ENCODE peak calls at places on chromosomes 13 and 19, in four cellular contexts. O is stomach, A is breast epithelium, C is IMR-90. P is an unnamed sample. For H3K36me3 and H3K4me1, the result is how much of the 10 kb centered on the place peaks cover.

GRCh38 chr19:36151144-36152051 is 849 bp downstream of the COX7A1 start:
- DNase-seq in C (no peak), O (no peak), A (peak), P (peak)

GRCh38 chr13:102561933-102562332 is 34.9 kb upstream of the TPP2 start:
- DNase-seq in C (no peak), A (no peak), O (no peak), P (no peak)

GRCh38 chr13:97387487-97388353 is 46.2 kb upstream of the RAP2A start:
- DNase-seq in C (no peak), A (no peak), O (no peak), P (no peak)

GRCh38 chr13:24615114-24615513 is 65.1 kb upstream of the ATP12A start:
- DNase-seq in O (no peak), C (no peak), A (no peak), P (no peak)

GRCh38 chr19:2607712-2608601 is 94.5 kb downstream of the GNG7 start:
- DNase-seq in A (no peak), C (no peak), O (no peak), P (peak)

GRCh38 chr19:35013047-35013819 is 13.1 kb downstream of the GRAMD1A start:
- DNase-seq in C (peak), A (peak), O (peak), P (peak)

GRCh38 chr19:18388328-18389094 is 2.6 kb downstream of the GDF15 start:
- DNase-seq in O (peak), A (peak), C (no peak), P (peak)

GRCh38 chr13:76637651-76638111 is 248.5 kb downstream of the KCTD12 start:
- DNase-seq in C (peak), O (no peak), A (no peak), P (no peak)

GRCh38 chr19:53868892-53869804 is 1.5 kb downstream of the MYADM start:
- DNase-seq in O (peak), C (peak), A (peak), P (peak)

GRCh38 chr13:98285317-98285716 is 108.2 kb upstream of the RNF113B start:
- DNase-seq in C (peak), O (no peak), A (no peak), P (no peak)

GRCh38 chr13:32676242-32676641 is 90.0 kb downstream of the PDS5B start:
- DNase-seq in C (peak), A (no peak), O (no peak), P (no peak)

GRCh38 chr13:36981156-36981743 is 17.9 kb downstream of the ALG5 start:
- DNase-seq in C (peak), A (no peak), O (no peak), P (no peak)

GRCh38 chr13:74040200-74040599 is 94.0 kb downstream of the KLF12 start:
- DNase-seq in C (peak), A (no peak), O (peak), P (peak)

GRCh38 chr13:46386996-46387851 is at the start of gene RUBCNL:
- DNase-seq in A (no peak), C (no peak), O (no peak), P (peak)

GRCh38 chr13:46663644-46664043 is 110.7 kb downstream of the LRCH1 start:
- DNase-seq in C (no peak), O (no peak), A (no peak), P (no peak)

GRCh38 chr19:30000862-30001261 is 58.8 kb downstream of the URI1 start:
- DNase-seq in O (no peak), C (no peak), A (no peak), P (no peak)

GRCh38 chr13:52128714-52129700 is at the start of gene NEK5:
- DNase-seq in A (no peak), C (peak), O (peak), P (peak)

GRCh38 chr13:110780410-110780809 is 66.9 kb downstream of the ING1 start:
- DNase-seq in A (no peak), O (no peak), C (no peak), P (no peak)

GRCh38 chr19:17183271-17183757 is 31.8 kb upstream of the USE1 start:
- DNase-seq in C (no peak), O (no peak), A (no peak), P (no peak)

GRCh38 chr13:65292488-65292901 is 1937.6 kb downstream of the PCDH9 start:
- DNase-seq in O (no peak), C (peak), A (no peak), P (no peak)

GRCh38 chr13:24074687-24075086 is 85.8 kb upstream of the SPATA13 start:
- DNase-seq in O (peak), C (no peak), A (no peak), P (no peak)

GRCh38 chr13:73767747-73768315 is 366.4 kb downstream of the KLF12 start:
- DNase-seq in O (no peak), C (no peak), A (no peak), P (peak)

GRCh38 chr13:112575295-112575622 is 12.7 kb downstream of the TUBGCP3 start:
- DNase-seq in C (no peak), O (no peak), A (no peak), P (no peak)

GRCh38 chr19:54162241-54162805 is 2.8 kb upstream of the LENG1 start:
- DNase-seq in C (peak), A (peak), O (peak), P (peak)

GRCh38 chr13:101767096-101767495 is 314.6 kb downstream of the ITGBL1 start:
- DNase-seq in C (no peak), O (no peak), A (no peak), P (no peak)

GRCh38 chr19:18832331-18833140 is 777 bp downstream of the UPF1 start:
- DNase-seq in O (no peak), C (no peak), A (no peak), P (peak)

GRCh38 chr13:50676602-50677001 is 166.9 kb downstream of the DLEU7 start:
- DNase-seq in A (no peak), O (no peak), C (peak), P (peak)

GRCh38 chr13:44523176-44524017 is 52.7 kb downstream of the TSC22D1 start:
- DNase-seq in O (no peak), C (peak), A (no peak), P (peak)

GRCh38 chr13:113875829-113876228 is 12.0 kb upstream of the GAS6 start:
- DNase-seq in O (no peak), A (no peak), C (no peak), P (no peak)

GRCh38 chr19:28426902-28427232 is 786.1 kb downstream of the UQCRFS1 start:
- DNase-seq in C (no peak), O (no peak), A (no peak), P (no peak)

GRCh38 chr13:33150146-33150545 is 133.9 kb downstream of the KL start:
- DNase-seq in O (no peak), C (peak), A (no peak), P (no peak)

GRCh38 chr19:44807652-44808462 is 1.0 kb upstream of the BCAM start:
- DNase-seq in A (peak), O (peak), C (peak), P (peak)

GRCh38 chr13:113565526-113566226 is 18.9 kb upstream of the TFDP1 start:
- DNase-seq in A (peak), O (peak), C (no peak), P (no peak)

GRCh38 chr13:55038230-55038629 is 2009.6 kb downstream of the OLFM4 start:
- DNase-seq in A (no peak), C (no peak), O (no peak), P (no peak)

GRCh38 chr19:2602391-2603181 is 99.9 kb downstream of the GNG7 start:
- DNase-seq in O (peak), C (peak), A (peak), P (peak)

GRCh38 chr19:6856749-6857372 is 30.5 kb upstream of the ADGRE1 start:
- DNase-seq in C (no peak), A (no peak), O (no peak), P (no peak)

GRCh38 chr13:98406475-98406874 is 170.4 kb downstream of the STK24 start:
- DNase-seq in O (no peak), A (no peak), C (no peak), P (peak)

GRCh38 chr19:55437410-55437809 is 5.7 kb downstream of the SHISA7 start:
- DNase-seq in O (peak), C (peak), A (no peak), P (peak)

GRCh38 chr19:15194938-15195337 is 5.9 kb downstream of the NOTCH3 start:
- DNase-seq in C (peak), O (no peak), A (peak), P (no peak)

GRCh38 chr13:106484084-106484754 is 51.2 kb downstream of the EFNB2 start:
- DNase-seq in A (no peak), C (no peak), O (no peak), P (no peak)
- TF ChIP-seq POLR2A in A (no peak), C (no peak), O (no peak), P (no peak)

GRCh38 chr19:8069116-8069973 is 16.8 kb downstream of the CCL25 start:
- DNase-seq in O (no peak), A (no peak), C (no peak), P (no peak)

GRCh38 chr19:8074501-8074900 is 21.9 kb downstream of the CCL25 start:
- DNase-seq in C (no peak), O (no peak), A (no peak), P (no peak)

GRCh38 chr19:8075158-8076086 is 22.9 kb downstream of the CCL25 start:
- DNase-seq in A (no peak), O (no peak), C (no peak), P (no peak)

DNA sequence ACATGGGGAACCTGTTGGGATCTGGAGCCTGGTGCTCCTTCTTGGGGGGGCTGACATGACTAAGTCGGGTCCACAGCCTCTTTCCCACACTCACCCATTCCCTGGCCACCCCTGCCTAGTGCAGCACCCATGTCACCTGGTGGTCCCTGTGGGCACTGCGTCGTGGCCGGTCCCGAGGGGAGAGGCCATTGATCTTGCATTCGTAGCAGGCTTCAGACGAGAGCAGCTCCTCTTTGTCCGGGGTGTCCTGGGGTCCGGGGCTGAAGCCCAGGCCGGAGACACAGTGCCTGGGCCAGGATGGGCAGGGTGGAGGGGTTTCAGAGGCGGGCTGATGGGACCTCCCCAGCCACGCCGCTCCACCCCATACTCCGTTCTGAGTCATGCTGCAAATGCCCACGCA is 19.4 kb downstream of the CCL25 start:
- DNase-seq in C (no peak), O (no peak), A (no peak), P (no peak)
- H3K36me3 ChIP-seq in C (under half), O (under half), A (under half), P (under half)

DNA sequence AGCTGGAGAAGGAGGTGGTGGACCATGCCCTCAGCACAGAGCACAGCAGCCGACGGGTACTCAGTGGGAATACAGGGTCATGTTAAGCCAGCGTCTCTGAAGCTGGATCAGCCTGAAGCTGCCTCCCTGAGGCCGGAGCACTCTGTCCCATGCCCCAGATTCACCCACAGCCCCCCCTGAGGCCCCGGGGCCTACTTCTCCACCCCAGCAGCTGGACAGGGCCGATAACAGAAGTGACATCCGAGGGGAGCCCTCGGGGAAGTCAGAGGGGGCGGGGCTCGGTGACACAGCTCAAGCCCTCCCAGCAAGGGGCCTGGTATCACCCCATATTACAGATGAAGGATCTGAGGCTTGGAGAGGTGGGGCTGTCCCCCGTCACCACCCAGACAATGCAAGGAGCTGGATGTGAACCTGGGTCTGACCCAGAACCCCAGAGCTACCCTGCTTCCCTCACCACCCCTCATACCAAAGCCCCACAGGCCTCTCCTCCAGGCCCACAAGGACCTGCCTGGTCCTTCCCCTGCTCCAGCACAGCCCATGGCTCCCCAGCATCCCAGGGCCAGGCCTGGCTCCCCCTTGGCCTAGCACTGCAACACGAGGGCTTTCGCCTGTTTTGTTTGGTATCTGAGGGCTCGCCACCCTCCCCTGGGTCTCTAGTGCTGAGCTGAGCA is 5.7 kb downstream of the R3HDM4 start:
- DNase-seq in O (no peak), A (no peak), C (no peak), P (no peak)
- H3K4me1 ChIP-seq in O (half or more), A (under half), C (under half), P (under half)

GRCh38 chr13:43346427-43346826 is 323.0 kb downstream of the DNAJC15 start:
- DNase-seq in O (no peak), C (no peak), A (no peak), P (no peak)
- TF ChIP-seq POLR2A in O (no peak), C (no peak), A (no peak), P (no peak)

DNA sequence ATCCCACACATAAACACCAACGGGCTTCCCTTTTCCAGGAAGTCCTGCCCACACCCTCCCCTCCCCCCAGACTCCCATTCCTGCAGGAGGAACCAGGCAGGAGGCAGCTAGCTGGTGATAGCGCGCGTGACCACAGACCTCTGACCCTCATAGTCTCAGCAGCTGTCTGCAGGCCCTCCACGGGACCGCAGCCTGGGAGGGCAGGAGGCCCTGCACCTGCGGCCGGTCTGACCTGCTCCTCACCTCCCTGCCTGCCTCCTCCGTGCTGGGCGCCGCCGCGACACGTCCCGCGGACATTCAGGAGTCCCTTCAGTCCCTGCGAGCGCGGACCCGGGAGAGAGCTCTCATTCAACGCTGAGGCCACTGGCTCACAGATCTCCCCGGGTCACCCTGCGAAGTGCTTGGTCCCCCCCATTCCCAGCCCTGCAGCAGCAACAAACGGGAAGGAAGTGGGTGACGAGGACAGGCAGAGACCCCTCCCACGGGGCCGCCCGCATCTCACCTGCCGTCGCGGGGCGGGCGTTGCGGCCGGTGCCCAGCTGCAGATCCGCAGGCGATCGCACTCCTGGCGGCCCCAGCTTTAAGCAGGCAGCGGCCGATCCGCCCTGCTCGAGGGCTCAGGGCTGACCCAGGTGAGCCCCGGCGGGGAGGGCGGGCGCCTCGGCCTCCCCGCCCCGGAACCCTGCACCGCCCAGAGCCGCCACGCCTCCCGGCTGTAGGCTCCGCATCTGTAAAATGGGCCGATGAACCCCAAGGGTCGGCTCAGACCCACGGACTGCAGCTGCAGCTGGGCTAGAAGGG is 1.1 kb upstream of the ACP5 start:
- DNase-seq in A (peak), C (no peak), O (peak), P (peak)
- H3K36me3 ChIP-seq in A (under half), C (under half), O (under half), P (under half)